ENCODE peak calls at places on chromosomes 11 and 22, in four cellular contexts. U is sigmoid colon, W is neural progenitor cell, G is spleen. X is an unnamed sample.

GRCh38 chr22:20867179-20868099 is 8.6 kb downstream of the SNAP29 start:
- DNase-seq in W (no peak), U (peak), G (no peak), X (no peak)

GRCh38 chr11:129814244-129814992 is 1.2 kb upstream of the TMEM45B start:
- DNase-seq in W (peak), U (no peak), G (peak), X (no peak)

GRCh38 chr11:504053-504993 is 2.7 kb downstream of the RNH1 start:
- DNase-seq in G (peak), U (no peak), W (no peak), X (no peak)

GRCh38 chr11:120131941-120132644 is 5.8 kb downstream of the TRIM29 start:
- DNase-seq in W (no peak), G (peak), U (peak), X (peak)

GRCh38 chr11:55956521-55956920 is 13.2 kb downstream of the OR10AG1 start:
- DNase-seq in W (no peak), U (no peak), G (no peak), X (no peak)

GRCh38 chr11:1203505-1204271 is 19.2 kb upstream of the MUC5B start:
- DNase-seq in G (peak), U (peak), W (no peak), X (peak)

GRCh38 chr11:5203366-5203765 is 2.9 kb upstream of the OR51V1 start:
- DNase-seq in U (no peak), G (no peak), W (no peak), X (no peak)

GRCh38 chr22:41334215-41334614 is 32.9 kb downstream of the ZC3H7B start:
- DNase-seq in G (no peak), W (no peak), U (no peak), X (no peak)

GRCh38 chr22:49369726-49370717 is 457.7 kb downstream of the BRD1 start:
- DNase-seq in G (peak), U (no peak), W (no peak), X (peak)

GRCh38 chr22:30195245-30196140 is 51.1 kb downstream of the LIF start:
- DNase-seq in U (no peak), G (no peak), W (no peak), X (no peak)

GRCh38 chr11:119567667-119568582 is 145.0 kb upstream of the THY1 start:
- DNase-seq in G (no peak), W (no peak), U (peak), X (no peak)

GRCh38 chr11:13902456-13902855 is 60.1 kb upstream of the SPON1 start:
- DNase-seq in U (peak), G (no peak), W (no peak), X (no peak)

GRCh38 chr11:79212711-79213110 is 228.1 kb downstream of the TENM4 start:
- DNase-seq in W (peak), G (no peak), U (no peak), X (no peak)

GRCh38 chr11:27496461-27496860 is 10.1 kb downstream of the LIN7C start:
- DNase-seq in G (no peak), U (no peak), W (no peak), X (no peak)

GRCh38 chr11:128052912-128053641 is 534.3 kb downstream of the ETS1 start:
- DNase-seq in W (no peak), U (no peak), G (no peak), X (no peak)

GRCh38 chr11:62554377-62554776 is 7.8 kb upstream of the AHNAK start:
- DNase-seq in U (peak), G (no peak), W (peak), X (no peak)

GRCh38 chr11:68328374-68329091 is 16.1 kb downstream of the LRP5 start:
- DNase-seq in G (no peak), W (peak), U (peak), X (no peak)

GRCh38 chr11:86151188-86152005 is 82.5 kb upstream of the PICALM start:
- DNase-seq in W (peak), G (no peak), U (peak), X (no peak)

GRCh38 chr11:128587415-128587814 is at the start of gene ETS1:
- DNase-seq in U (no peak), G (no peak), W (peak), X (no peak)

GRCh38 chr11:62427630-62428233 is 8.9 kb downstream of the SCGB1A1 start:
- DNase-seq in U (no peak), G (no peak), W (no peak), X (no peak)

GRCh38 chr22:22865311-22866072 is 22.1 kb upstream of the IGLL5 start:
- DNase-seq in U (no peak), W (no peak), G (no peak), X (no peak)

DNA sequence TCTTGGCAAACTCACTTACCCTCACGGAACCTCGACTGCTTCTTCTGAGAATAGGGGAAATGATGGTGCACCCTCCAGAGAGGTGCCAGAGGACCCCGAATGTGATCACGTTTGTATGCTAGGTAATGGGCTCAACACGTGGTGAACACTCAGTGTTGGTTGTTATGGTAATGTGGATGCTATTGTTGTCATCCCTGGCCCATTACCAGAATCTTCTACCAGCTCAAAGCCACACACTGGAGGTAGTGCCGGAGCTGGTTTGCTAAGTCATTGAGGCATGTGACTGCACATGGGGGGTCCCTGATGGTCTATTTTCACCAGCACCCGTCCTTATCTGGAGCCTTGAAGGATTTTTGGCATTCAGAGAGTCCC is 119.1 kb upstream of the CD82 start:
- DNase-seq in W (no peak), U (no peak), G (no peak), X (no peak)
- H3K4me3 ChIP-seq in W (no peak), U (no peak), G (no peak), X (no peak)

GRCh38 chr11:96333076-96333744 is 9.8 kb downstream of the MAML2 start:
- DNase-seq in W (no peak), U (no peak), G (no peak), X (no peak)
- H3K4me3 ChIP-seq in W (no peak), U (no peak), G (no peak), X (no peak)

DNA sequence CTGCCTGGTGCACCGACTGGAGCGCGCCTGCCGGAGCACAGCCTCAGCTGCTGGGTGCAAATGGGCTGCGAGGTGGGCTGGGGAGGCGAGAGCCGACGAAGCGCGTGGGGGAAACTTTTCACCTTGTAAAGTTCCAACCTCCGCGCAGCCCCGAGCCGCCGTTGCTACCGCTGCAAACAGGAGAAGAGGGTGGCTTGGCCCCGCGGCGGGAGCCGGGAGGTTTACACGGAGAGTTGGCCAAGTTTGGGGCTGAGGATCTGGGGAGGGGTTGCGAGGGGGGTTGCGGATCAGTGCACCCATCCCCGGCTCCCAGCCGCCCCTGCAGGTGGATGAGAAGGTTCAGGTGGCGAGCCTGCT is 566 bp downstream of the FAT3 start:
- DNase-seq in G (no peak), W (peak), U (no peak), X (peak)
- H3K4me3 ChIP-seq in G (peak), W (peak), U (peak), X (peak)

DNA sequence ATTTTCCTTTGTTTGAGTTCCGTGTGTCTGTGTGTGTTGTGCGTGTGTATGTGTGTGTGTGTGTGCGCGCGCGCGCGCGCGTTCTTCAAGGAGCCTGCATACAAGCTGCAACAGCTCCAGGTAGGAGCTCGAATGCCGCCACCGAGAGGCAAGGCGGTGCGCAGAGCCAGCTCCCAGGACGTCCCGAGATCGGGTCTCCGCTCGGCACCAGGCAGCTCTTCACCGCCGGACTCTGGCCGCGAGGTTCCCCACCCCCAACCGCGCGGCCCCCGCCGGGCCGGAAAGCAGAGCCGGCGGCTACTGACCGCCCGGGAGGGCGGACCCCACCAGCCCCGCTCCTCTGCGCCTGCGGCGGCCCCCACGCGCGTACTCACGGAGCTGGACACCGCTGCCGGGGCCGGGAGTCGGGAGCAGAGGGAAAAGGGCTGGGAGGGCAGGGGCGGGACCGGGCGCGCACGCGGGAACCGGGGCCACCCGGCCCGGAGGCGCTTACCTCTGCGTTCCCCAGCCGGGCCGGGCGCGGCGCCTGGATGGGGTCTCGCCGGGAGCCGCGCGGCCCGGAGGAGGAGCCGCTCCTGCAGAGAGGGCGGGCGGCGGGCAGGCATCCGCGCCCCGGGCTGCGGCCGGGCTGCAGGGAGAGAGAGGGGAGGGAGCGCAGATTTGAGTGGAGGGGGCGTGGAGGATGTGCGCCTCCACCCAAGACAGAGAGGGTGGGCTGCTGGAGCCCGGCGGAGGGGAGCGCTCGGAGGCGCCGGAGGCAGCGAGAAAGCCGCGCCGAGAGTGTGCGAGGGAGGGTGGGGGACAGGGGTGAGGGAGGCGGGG is 40.3 kb upstream of the AKIP1 start:
- DNase-seq in U (peak), W (peak), G (peak), X (peak)
- H3K4me3 ChIP-seq in U (peak), W (peak), G (peak), X (peak)

GRCh38 chr22:37243402-37244113 is 511 bp downstream of the RAC2 start:
- DNase-seq in W (no peak), G (peak), U (no peak), X (peak)
- H3K4me3 ChIP-seq in W (no peak), G (peak), U (peak), X (peak)

DNA sequence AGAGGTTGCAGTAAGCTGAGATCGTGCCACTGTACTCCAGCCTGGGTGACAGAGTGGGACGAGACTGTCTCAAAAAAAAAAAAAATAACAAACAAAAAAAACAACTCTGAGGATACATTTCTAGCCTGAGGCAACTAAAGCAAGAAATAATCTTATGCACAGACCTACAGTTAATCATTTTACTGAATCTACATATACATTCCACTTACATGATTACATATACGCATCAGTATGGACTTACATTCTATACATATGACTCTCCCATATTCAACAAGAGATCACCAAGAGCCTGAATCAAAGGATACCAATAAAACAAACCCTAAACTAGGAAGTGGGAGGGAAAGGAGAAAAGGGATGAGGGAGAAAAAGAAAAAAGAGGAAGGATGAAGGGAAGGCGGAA is 1.1 kb downstream of the ALG8 start:
- DNase-seq in U (no peak), G (no peak), W (no peak), X (no peak)
- H3K4me3 ChIP-seq in U (no peak), G (peak), W (peak), X (no peak)

X was measured in RWPE2.